ENCODE peak calls at places on chromosomes 4 and X, in four cellular contexts. T is NCI-H345, W is WERI-Rb-1, N is endothelial cell. R is an unnamed sample.

GRCh38 chr4:8664031-8664805 is 71.7 kb downstream of the CPZ start:
- DNase-seq in T (no peak), W (no peak), N (no peak), R (no peak)

GRCh38 chr4:56723831-56724230 is 42.7 kb upstream of the HOPX start:
- DNase-seq in T (no peak), W (no peak), N (no peak), R (no peak)

GRCh38 chr4:96056346-96056934 is 216.5 kb downstream of the PDHA2 start:
- DNase-seq in T (no peak), W (no peak), N (no peak), R (no peak)

GRCh38 chr4:141797966-141798365 is 161.6 kb downstream of the IL15 start:
- DNase-seq in T (no peak), N (no peak), W (no peak), R (no peak)

GRCh38 chrX:20595928-20596550 is 329.3 kb upstream of the RPS6KA3 start:
- DNase-seq in W (no peak), N (no peak), T (no peak), R (no peak)

GRCh38 chrX:47098746-47099145 is 20.5 kb downstream of the RGN start:
- DNase-seq in W (no peak), T (no peak), N (no peak), R (no peak)

GRCh38 chr4:1295405-1296055 is 5.8 kb downstream of the MAEA start:
- DNase-seq in T (no peak), W (no peak), N (no peak), R (no peak)

GRCh38 chrX:12446342-12447075 is 308.2 kb downstream of the FRMPD4 start:
- DNase-seq in W (no peak), N (no peak), T (no peak), R (no peak)

GRCh38 chr4:145511913-145512522 is 30.4 kb downstream of the SMAD1 start:
- DNase-seq in W (no peak), T (no peak), N (no peak), R (no peak)

GRCh38 chrX:2449135-2449886 is 51.5 kb downstream of the DHRSX start:
- DNase-seq in T (no peak), N (no peak), W (no peak), R (no peak)

GRCh38 chr4:105605493-105605892 is 53.1 kb downstream of the ARHGEF38 start:
- DNase-seq in N (no peak), W (no peak), T (no peak), R (no peak)

R was measured in cortex of kidney.